ENCODE peak calls at places on chromosomes 5 and 9, in eight cellular contexts. One of them, this sample, is unnamed.

GRCh38 chr5:43041131-43041668 is 1.1 kb upstream of the ANXA2R start:
- DNase-seq in GM13976: no peak
- DNase-seq in aorta: no peak
- DNase-seq in foreskin keratinocyte: no peak
- DNase-seq in HT1080: no peak
- DNase-seq in nephron progenitor cell: no peak
- DNase-seq in iPS DF 6.9: no peak
- DNase-seq in HEK293T: no peak
- DNase-seq in this sample: no peak

GRCh38 chr5:84301535-84301934 is 83.1 kb downstream of the EDIL3 start:
- DNase-seq in GM13976: no peak
- DNase-seq in aorta: no peak
- DNase-seq in foreskin keratinocyte: no peak
- DNase-seq in HT1080: peak
- DNase-seq in nephron progenitor cell: no peak
- DNase-seq in iPS DF 6.9: no peak
- DNase-seq in HEK293T: no peak
- DNase-seq in this sample: no peak

GRCh38 chr5:123819818-123820217 is 307.8 kb downstream of the CSNK1G3 start:
- DNase-seq in GM13976: no peak
- DNase-seq in aorta: no peak
- DNase-seq in foreskin keratinocyte: no peak
- DNase-seq in HT1080: peak
- DNase-seq in nephron progenitor cell: no peak
- DNase-seq in iPS DF 6.9: no peak
- DNase-seq in HEK293T: no peak
- DNase-seq in this sample: no peak

GRCh38 chr5:5492087-5492933 is 69.8 kb downstream of the ICE1 start:
- DNase-seq in GM13976: peak
- DNase-seq in aorta: no peak
- DNase-seq in foreskin keratinocyte: peak
- DNase-seq in HT1080: peak
- DNase-seq in nephron progenitor cell: peak
- DNase-seq in iPS DF 6.9: peak
- DNase-seq in HEK293T: peak
- DNase-seq in this sample: peak

GRCh38 chr9:21110708-21111576 is 30.7 kb downstream of the IFNW1 start:
- DNase-seq in GM13976: peak
- DNase-seq in aorta: no peak
- DNase-seq in foreskin keratinocyte: peak
- DNase-seq in HT1080: peak
- DNase-seq in nephron progenitor cell: peak
- DNase-seq in iPS DF 6.9: peak
- DNase-seq in HEK293T: peak
- DNase-seq in this sample: peak

GRCh38 chr5:141487131-141487530 is 1.8 kb upstream of the PCDHGC5 start:
- DNase-seq in GM13976: no peak
- DNase-seq in aorta: no peak
- DNase-seq in foreskin keratinocyte: no peak
- DNase-seq in HT1080: no peak
- DNase-seq in nephron progenitor cell: no peak
- DNase-seq in iPS DF 6.9: no peak
- DNase-seq in HEK293T: no peak
- DNase-seq in this sample: no peak

GRCh38 chr9:124263158-124263557 is 5.4 kb downstream of the NEK6 start:
- DNase-seq in GM13976: no peak
- DNase-seq in aorta: no peak
- DNase-seq in foreskin keratinocyte: no peak
- DNase-seq in HT1080: no peak
- DNase-seq in nephron progenitor cell: no peak
- DNase-seq in iPS DF 6.9: no peak
- DNase-seq in HEK293T: no peak
- DNase-seq in this sample: no peak

GRCh38 chr9:127506814-127507750 is 55.8 kb downstream of the LRSAM1 start:
- DNase-seq in GM13976: no peak
- DNase-seq in aorta: no peak
- DNase-seq in foreskin keratinocyte: no peak
- DNase-seq in HT1080: peak
- DNase-seq in nephron progenitor cell: no peak
- DNase-seq in iPS DF 6.9: no peak
- DNase-seq in HEK293T: no peak
- DNase-seq in this sample: peak

GRCh38 chr9:109092587-109092986 is 27.2 kb downstream of the TMEM245 start:
- DNase-seq in GM13976: no peak
- DNase-seq in aorta: no peak
- DNase-seq in foreskin keratinocyte: no peak
- DNase-seq in HT1080: no peak
- DNase-seq in nephron progenitor cell: no peak
- DNase-seq in iPS DF 6.9: no peak
- DNase-seq in HEK293T: no peak
- DNase-seq in this sample: no peak

GRCh38 chr5:127820910-127821553 is 117.8 kb downstream of the CCDC192 start:
- DNase-seq in GM13976: no peak
- DNase-seq in aorta: no peak
- DNase-seq in foreskin keratinocyte: peak
- DNase-seq in HT1080: peak
- DNase-seq in nephron progenitor cell: no peak
- DNase-seq in iPS DF 6.9: no peak
- DNase-seq in HEK293T: no peak
- DNase-seq in this sample: no peak

GRCh38 chr5:138179277-138179857 is 455 bp downstream of the KIF20A start:
- DNase-seq in GM13976: no peak
- DNase-seq in aorta: no peak
- DNase-seq in foreskin keratinocyte: no peak
- DNase-seq in HT1080: peak
- DNase-seq in nephron progenitor cell: peak
- DNase-seq in iPS DF 6.9: no peak
- DNase-seq in HEK293T: peak
- DNase-seq in this sample: peak

GRCh38 chr5:53008751-53009150 is 19.6 kb downstream of the ITGA2 start:
- DNase-seq in GM13976: peak
- DNase-seq in aorta: no peak
- DNase-seq in foreskin keratinocyte: peak
- DNase-seq in HT1080: peak
- DNase-seq in nephron progenitor cell: no peak
- DNase-seq in iPS DF 6.9: no peak
- DNase-seq in HEK293T: no peak
- DNase-seq in this sample: no peak

GRCh38 chr9:129252937-129253819 is 75.1 kb upstream of the IER5L start:
- DNase-seq in GM13976: no peak
- DNase-seq in aorta: peak
- DNase-seq in foreskin keratinocyte: no peak
- DNase-seq in HT1080: no peak
- DNase-seq in nephron progenitor cell: no peak
- DNase-seq in iPS DF 6.9: no peak
- DNase-seq in HEK293T: no peak
- DNase-seq in this sample: peak

GRCh38 chr9:2621678-2622360 is at the start of gene VLDLR:
- DNase-seq in GM13976: peak
- DNase-seq in aorta: peak
- DNase-seq in foreskin keratinocyte: peak
- DNase-seq in HT1080: peak
- DNase-seq in nephron progenitor cell: peak
- DNase-seq in iPS DF 6.9: no peak
- DNase-seq in HEK293T: peak
- DNase-seq in this sample: no peak

GRCh38 chr5:180043381-180043780 is 28.2 kb downstream of the RNF130 start:
- DNase-seq in GM13976: no peak
- DNase-seq in aorta: no peak
- DNase-seq in foreskin keratinocyte: no peak
- DNase-seq in HT1080: no peak
- DNase-seq in nephron progenitor cell: no peak
- DNase-seq in iPS DF 6.9: no peak
- DNase-seq in HEK293T: no peak
- DNase-seq in this sample: no peak

GRCh38 chr5:73486119-73486899 is 11.9 kb upstream of the BTF3 start:
- DNase-seq in GM13976: no peak
- DNase-seq in aorta: no peak
- DNase-seq in foreskin keratinocyte: no peak
- DNase-seq in HT1080: no peak
- DNase-seq in nephron progenitor cell: no peak
- DNase-seq in iPS DF 6.9: peak
- DNase-seq in HEK293T: no peak
- DNase-seq in this sample: no peak

GRCh38 chr9:134641989-134642384 is 384 bp downstream of the COL5A1 start:
- DNase-seq in GM13976: no peak
- DNase-seq in aorta: no peak
- DNase-seq in foreskin keratinocyte: no peak
- DNase-seq in HT1080: no peak
- DNase-seq in nephron progenitor cell: peak
- DNase-seq in iPS DF 6.9: no peak
- DNase-seq in HEK293T: no peak
- DNase-seq in this sample: no peak

GRCh38 chr5:1641041-1641440 is 117.3 kb upstream of the LPCAT1 start:
- DNase-seq in GM13976: no peak
- DNase-seq in aorta: peak
- DNase-seq in foreskin keratinocyte: no peak
- DNase-seq in HT1080: no peak
- DNase-seq in nephron progenitor cell: peak
- DNase-seq in iPS DF 6.9: no peak
- DNase-seq in HEK293T: no peak
- DNase-seq in this sample: no peak

GRCh38 chr5:133364916-133365315 is 247.4 kb downstream of the FSTL4 start:
- DNase-seq in GM13976: no peak
- DNase-seq in aorta: no peak
- DNase-seq in foreskin keratinocyte: no peak
- DNase-seq in HT1080: no peak
- DNase-seq in nephron progenitor cell: no peak
- DNase-seq in iPS DF 6.9: no peak
- DNase-seq in HEK293T: no peak
- DNase-seq in this sample: no peak

GRCh38 chr9:104879555-104880318 is 48.2 kb downstream of the ABCA1 start:
- DNase-seq in GM13976: no peak
- DNase-seq in aorta: no peak
- DNase-seq in foreskin keratinocyte: peak
- DNase-seq in HT1080: no peak
- DNase-seq in nephron progenitor cell: no peak
- DNase-seq in iPS DF 6.9: no peak
- DNase-seq in HEK293T: no peak
- DNase-seq in this sample: no peak

GRCh38 chr9:36504154-36504550 is 68.5 kb upstream of the MELK start:
- DNase-seq in GM13976: no peak
- DNase-seq in aorta: no peak
- DNase-seq in foreskin keratinocyte: no peak
- DNase-seq in HT1080: no peak
- DNase-seq in nephron progenitor cell: no peak
- DNase-seq in iPS DF 6.9: no peak
- DNase-seq in HEK293T: no peak
- DNase-seq in this sample: no peak

GRCh38 chr5:101843055-101843454 is 453.0 kb downstream of the SLCO4C1 start:
- DNase-seq in GM13976: no peak
- DNase-seq in aorta: no peak
- DNase-seq in foreskin keratinocyte: no peak
- DNase-seq in HT1080: no peak
- DNase-seq in nephron progenitor cell: no peak
- DNase-seq in iPS DF 6.9: no peak
- DNase-seq in HEK293T: no peak
- DNase-seq in this sample: no peak

GRCh38 chr5:17808566-17808965 is 174.3 kb downstream of the TAF11L14 start:
- DNase-seq in GM13976: no peak
- DNase-seq in aorta: no peak
- DNase-seq in foreskin keratinocyte: no peak
- DNase-seq in HT1080: no peak
- DNase-seq in nephron progenitor cell: no peak
- DNase-seq in iPS DF 6.9: no peak
- DNase-seq in HEK293T: no peak
- DNase-seq in this sample: no peak

GRCh38 chr5:151534345-151534744 is 56.8 kb downstream of the FAT2 start:
- DNase-seq in GM13976: no peak
- DNase-seq in aorta: no peak
- DNase-seq in foreskin keratinocyte: no peak
- DNase-seq in HT1080: no peak
- DNase-seq in nephron progenitor cell: no peak
- DNase-seq in iPS DF 6.9: no peak
- DNase-seq in HEK293T: no peak
- DNase-seq in this sample: no peak

GRCh38 chr5:1763548-1763911 is 36.1 kb downstream of the MRPL36 start:
- DNase-seq in GM13976: peak
- DNase-seq in aorta: peak
- DNase-seq in foreskin keratinocyte: no peak
- DNase-seq in HT1080: peak
- DNase-seq in nephron progenitor cell: peak
- DNase-seq in iPS DF 6.9: peak
- DNase-seq in HEK293T: peak
- DNase-seq in this sample: peak

GRCh38 chr5:103624035-103624461 is 61.5 kb upstream of the NUDT12 start:
- DNase-seq in GM13976: no peak
- DNase-seq in aorta: no peak
- DNase-seq in foreskin keratinocyte: peak
- DNase-seq in HT1080: peak
- DNase-seq in nephron progenitor cell: no peak
- DNase-seq in iPS DF 6.9: no peak
- DNase-seq in HEK293T: no peak
- DNase-seq in this sample: no peak

GRCh38 chr5:132962429-132962928 is 955 bp downstream of the AFF4 start:
- DNase-seq in GM13976: peak
- DNase-seq in aorta: no peak
- DNase-seq in foreskin keratinocyte: peak
- DNase-seq in HT1080: peak
- DNase-seq in nephron progenitor cell: peak
- DNase-seq in iPS DF 6.9: no peak
- DNase-seq in HEK293T: peak
- DNase-seq in this sample: peak

GRCh38 chr5:135651156-135651555 is 72.4 kb upstream of the CXCL14 start:
- DNase-seq in GM13976: no peak
- DNase-seq in aorta: no peak
- DNase-seq in foreskin keratinocyte: peak
- DNase-seq in HT1080: peak
- DNase-seq in nephron progenitor cell: no peak
- DNase-seq in iPS DF 6.9: no peak
- DNase-seq in HEK293T: no peak
- DNase-seq in this sample: no peak

GRCh38 chr5:107466233-107466769 is 204.4 kb downstream of the EFNA5 start:
- DNase-seq in GM13976: no peak
- DNase-seq in aorta: no peak
- DNase-seq in foreskin keratinocyte: peak
- DNase-seq in HT1080: peak
- DNase-seq in nephron progenitor cell: peak
- DNase-seq in iPS DF 6.9: no peak
- DNase-seq in HEK293T: peak
- DNase-seq in this sample: peak

GRCh38 chr9:106708147-106708838 is 154.7 kb upstream of the ZNF462 start:
- DNase-seq in GM13976: no peak
- DNase-seq in aorta: no peak
- DNase-seq in foreskin keratinocyte: no peak
- DNase-seq in HT1080: no peak
- DNase-seq in nephron progenitor cell: no peak
- DNase-seq in iPS DF 6.9: no peak
- DNase-seq in HEK293T: no peak
- DNase-seq in this sample: no peak

GRCh38 chr5:126433708-126434107 is 10.5 kb downstream of the GRAMD2B start:
- DNase-seq in GM13976: no peak
- DNase-seq in aorta: no peak
- DNase-seq in foreskin keratinocyte: peak
- DNase-seq in HT1080: no peak
- DNase-seq in nephron progenitor cell: no peak
- DNase-seq in iPS DF 6.9: no peak
- DNase-seq in HEK293T: no peak
- DNase-seq in this sample: no peak

GRCh38 chr5:84885479-84886258 is 501.0 kb upstream of the EDIL3 start:
- DNase-seq in GM13976: no peak
- DNase-seq in aorta: no peak
- DNase-seq in foreskin keratinocyte: peak
- DNase-seq in HT1080: peak
- DNase-seq in nephron progenitor cell: no peak
- DNase-seq in iPS DF 6.9: no peak
- DNase-seq in HEK293T: no peak
- DNase-seq in this sample: peak

GRCh38 chr5:76715734-76716455 is at the start of gene F2R:
- DNase-seq in GM13976: peak
- DNase-seq in aorta: peak
- DNase-seq in foreskin keratinocyte: no peak
- DNase-seq in HT1080: peak
- DNase-seq in nephron progenitor cell: peak
- DNase-seq in iPS DF 6.9: no peak
- DNase-seq in HEK293T: peak
- DNase-seq in this sample: peak

GRCh38 chr9:136762915-136763648 is 1.2 kb downstream of the LCN15 start:
- DNase-seq in GM13976: peak
- DNase-seq in aorta: peak
- DNase-seq in foreskin keratinocyte: no peak
- DNase-seq in HT1080: no peak
- DNase-seq in nephron progenitor cell: peak
- DNase-seq in iPS DF 6.9: peak
- DNase-seq in HEK293T: peak
- DNase-seq in this sample: peak